ENCODE peak calls at places on chromosome 3, in seven cellular contexts. F is LoVo, X is GM20000, M is Calu3, K is WTC11, N is HCT116, J is NCI-H1105 treated with DMSO at 0.1 percent for 48 hours. Y is an unnamed sample.

GRCh38 chr3:26058774-26059455 is 269.0 kb downstream of the OXSM start:
- DNase-seq in F (no peak), X (no peak), M (no peak), K (no peak), N (no peak), J (no peak), Y (no peak)

GRCh38 chr3:21294768-21295167 is 456.2 kb downstream of the ZNF385D start:
- DNase-seq in F (no peak), X (no peak), M (no peak), K (no peak), N (no peak), J (no peak), Y (peak; percentile 15)

GRCh38 chr3:77686560-77686959 is 646.7 kb downstream of the ROBO2 start:
- DNase-seq in F (no peak), X (no peak), M (no peak), K (peak; percentile 17), N (no peak), J (peak; percentile 77), Y (no peak)

GRCh38 chr3:161108840-161109239 is 3.7 kb upstream of the B3GALNT1 start:
- DNase-seq in F (peak; percentile 16), X (no peak), M (no peak), K (no peak), N (peak; percentile 22), J (no peak), Y (no peak)

GRCh38 chr3:122858373-122858772 is 63.5 kb downstream of the SLC49A4 start:
- DNase-seq in F (no peak), X (no peak), M (no peak), K (no peak), N (peak; percentile 15), J (peak; percentile 25), Y (no peak)

GRCh38 chr3:133574260-133574881 is 885 bp downstream of the CDV3 start:
- DNase-seq in F (peak; percentile 49), X (peak; percentile 75), M (peak; percentile 87), K (peak; percentile 69), N (no peak), J (no peak), Y (no peak)

GRCh38 chr3:172513488-172513887 is 9.7 kb downstream of the TNFSF10 start:
- DNase-seq in F (no peak), X (no peak), M (no peak), K (no peak), N (no peak), J (no peak), Y (no peak)

GRCh38 chr3:52004158-52004787 is 8.6 kb upstream of the RPL29 start:
- DNase-seq in F (no peak), X (no peak), M (no peak), K (peak; percentile 76), N (no peak), J (no peak), Y (no peak)

GRCh38 chr3:32733631-32734229 is 48.7 kb downstream of the CNOT10 start:
- DNase-seq in F (peak; percentile 24), X (peak; percentile 35), M (no peak), K (no peak), N (peak; percentile 19), J (peak; percentile 23), Y (no peak)